ENCODE peak calls at places on chromosome 20, in four cellular contexts. D, I, Y and J are unnamed samples.
A peak's percentile ranks its signal among the peaks of the same experiment; 100 is the strongest.

GRCh38 chr20:3162080-3162611 is 2.5 kb upstream of the FASTKD5 start:
- DNase-seq in Y (no peak), D (no peak), I (no peak), J (no peak)

GRCh38 chr20:51678041-51678697 is 90.0 kb downstream of the ATP9A start:
- DNase-seq in I (no peak), D (no peak), Y (no peak), J (no peak)

GRCh38 chr20:22770240-22770800 is 185.9 kb upstream of the FOXA2 start:
- DNase-seq in D (no peak), Y (no peak), I (no peak), J (no peak)

GRCh38 chr20:3781153-3781910 is at the start of gene SPEF1:
- DNase-seq in Y (peak; percentile 90), I (peak; percentile 90), D (peak; percentile 93), J (no peak)

GRCh38 chr20:59640267-59640666 is 35.9 kb downstream of the PHACTR3 start:
- DNase-seq in D (no peak), I (no peak), Y (no peak), J (no peak)

GRCh38 chr20:40325006-40325563 is 364.0 kb downstream of the MAFB start:
- DNase-seq in D (no peak), I (no peak), Y (no peak), J (no peak)

GRCh38 chr20:45538209-45538798 is 978 bp downstream of the WFDC6 start:
- DNase-seq in I (no peak), Y (no peak), D (no peak), J (no peak)

GRCh38 chr20:48294196-48294595 is 508.9 kb upstream of the SULF2 start:
- DNase-seq in Y (peak; percentile 38), I (no peak), D (no peak), J (no peak)

GRCh38 chr20:15196580-15197255 is 859.3 kb upstream of the FLRT3 start:
- DNase-seq in I (no peak), Y (no peak), D (no peak), J (no peak)

GRCh38 chr20:23116301-23117089 is 30.4 kb upstream of the CD93 start:
- DNase-seq in I (no peak), D (peak; percentile 57), Y (no peak), J (no peak)

GRCh38 chr20:2865630-2866029 is 7.7 kb upstream of the PTPRA start:
- DNase-seq in I (no peak), Y (no peak), D (no peak), J (peak; percentile 57)

GRCh38 chr20:22999756-23000155 is 35.4 kb upstream of the SSTR4 start:
- DNase-seq in D (no peak), I (no peak), Y (peak; percentile 20), J (no peak)

GRCh38 chr20:36273414-36274247 is 32.5 kb upstream of the DLGAP4 start:
- DNase-seq in Y (peak; percentile 6), D (no peak), I (no peak), J (no peak)

GRCh38 chr20:25160457-25160856 is 35.1 kb upstream of the ENTPD6 start:
- DNase-seq in I (no peak), D (no peak), Y (no peak), J (no peak)

GRCh38 chr20:6768228-6769185 is 1.0 kb downstream of the BMP2 start:
- DNase-seq in D (peak; percentile 37), I (no peak), Y (peak; percentile 16), J (peak; percentile 16)

GRCh38 chr20:41392871-41393704 is 26.5 kb upstream of the EMILIN3 start:
- DNase-seq in I (peak; percentile 83), D (no peak), Y (no peak), J (no peak)

GRCh38 chr20:36394340-36394965 is 88.3 kb downstream of the DLGAP4 start:
- DNase-seq in D (no peak), Y (no peak), I (no peak), J (no peak)

GRCh38 chr20:22623211-22623610 is 38.8 kb upstream of the FOXA2 start:
- DNase-seq in D (no peak), Y (no peak), I (no peak), J (no peak)

DNA sequence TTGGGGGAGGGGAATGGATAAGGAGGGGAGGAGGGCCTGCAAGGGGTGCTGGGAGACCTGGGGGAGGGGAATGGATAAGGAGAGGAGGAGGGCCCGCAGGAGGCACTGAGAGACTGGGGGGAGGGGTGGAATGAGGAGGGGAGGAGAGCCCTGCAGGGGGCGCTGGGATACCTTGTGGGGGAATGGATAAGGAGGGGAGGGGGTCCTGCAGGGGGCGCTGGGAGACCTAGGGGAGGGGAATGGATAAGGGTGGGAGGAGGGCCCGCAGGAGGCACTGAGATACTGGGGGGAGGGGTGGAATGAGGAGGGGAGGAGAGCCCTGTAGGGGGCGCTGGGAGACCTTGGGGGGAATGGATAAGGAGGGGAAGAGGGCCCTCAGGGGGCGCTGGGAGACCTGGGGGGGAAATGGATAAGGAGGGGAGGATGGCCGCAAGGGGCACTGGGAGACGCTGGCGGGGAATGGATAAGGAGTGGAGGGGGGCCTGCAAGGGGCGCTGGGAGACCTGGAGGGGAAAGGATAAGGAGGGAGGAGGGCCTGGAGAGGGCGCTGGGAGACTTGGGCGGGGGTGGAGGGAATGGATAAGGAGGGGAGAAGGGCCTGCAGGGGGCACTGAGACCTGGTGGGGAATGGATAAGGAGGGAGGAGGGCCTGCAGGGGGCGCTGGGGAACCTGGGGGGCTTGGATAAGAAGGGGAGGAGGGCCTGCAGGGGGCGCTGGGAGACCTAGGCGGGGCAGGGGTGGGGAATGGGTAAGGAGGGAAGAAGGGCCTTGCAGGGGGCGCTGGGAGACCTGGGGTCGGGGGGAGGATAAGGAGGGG is 1.3 kb upstream of the CTCFL start:
- DNase-seq in D (no peak), I (no peak), Y (no peak), J (no peak)
- TF ChIP-seq CTCF in D (no peak), I (no peak), Y (peak; percentile 34), J (no peak)

GRCh38 chr20:58381627-58382026 is 7.4 kb upstream of the VAPB start:
- DNase-seq in D (no peak), I (no peak), Y (no peak), J (no peak)

GRCh38 chr20:58377017-58377416 is 12.0 kb upstream of the VAPB start:
- DNase-seq in I (no peak), Y (no peak), D (no peak), J (no peak)

GRCh38 chr20:58378056-58378455 is 11.0 kb upstream of the VAPB start:
- DNase-seq in D (no peak), I (no peak), Y (no peak), J (no peak)

GRCh38 chr20:58375796-58376195 is 13.2 kb upstream of the VAPB start:
- DNase-seq in Y (no peak), D (no peak), I (no peak), J (no peak)

GRCh38 chr20:58378704-58379103 is 10.3 kb upstream of the VAPB start:
- DNase-seq in I (no peak), D (no peak), Y (no peak), J (no peak)
- TF ChIP-seq CTCF in I (no peak), D (no peak), Y (peak; percentile 42), J (no peak)

DNA sequence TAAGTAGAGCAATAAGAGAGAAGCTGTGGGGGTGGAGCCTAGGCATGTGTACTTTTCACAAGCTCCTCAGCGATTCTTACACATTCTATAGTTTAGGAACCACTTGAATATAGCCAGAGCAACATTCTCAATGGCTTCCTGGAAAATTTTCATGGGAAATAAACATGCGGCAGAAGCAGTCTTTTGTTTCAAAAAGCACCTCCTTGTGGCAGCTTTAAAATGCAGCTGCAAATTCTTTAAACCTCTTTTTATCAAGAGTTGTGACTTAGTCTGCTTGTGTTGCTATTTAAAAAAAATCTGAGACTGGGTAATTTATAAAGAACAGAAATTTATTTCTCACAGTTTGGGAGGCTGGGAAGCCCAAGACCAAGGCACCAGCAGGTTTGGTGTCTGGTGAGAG is 23.8 kb downstream of the NKX2-2 start:
- DNase-seq in Y (peak; percentile 6), D (no peak), I (no peak), J (no peak)
- TF ChIP-seq CTCF in Y (peak; percentile 47), D (peak; percentile 42), I (no peak), J (no peak)

GRCh38 chr20:1822564-1823420 is 72.4 kb upstream of the SIRPA start:
- DNase-seq in Y (peak; percentile 67), I (no peak), D (no peak), J (no peak)
- TF ChIP-seq CTCF in Y (peak; percentile 43), I (no peak), D (no peak), J (no peak)

DNA sequence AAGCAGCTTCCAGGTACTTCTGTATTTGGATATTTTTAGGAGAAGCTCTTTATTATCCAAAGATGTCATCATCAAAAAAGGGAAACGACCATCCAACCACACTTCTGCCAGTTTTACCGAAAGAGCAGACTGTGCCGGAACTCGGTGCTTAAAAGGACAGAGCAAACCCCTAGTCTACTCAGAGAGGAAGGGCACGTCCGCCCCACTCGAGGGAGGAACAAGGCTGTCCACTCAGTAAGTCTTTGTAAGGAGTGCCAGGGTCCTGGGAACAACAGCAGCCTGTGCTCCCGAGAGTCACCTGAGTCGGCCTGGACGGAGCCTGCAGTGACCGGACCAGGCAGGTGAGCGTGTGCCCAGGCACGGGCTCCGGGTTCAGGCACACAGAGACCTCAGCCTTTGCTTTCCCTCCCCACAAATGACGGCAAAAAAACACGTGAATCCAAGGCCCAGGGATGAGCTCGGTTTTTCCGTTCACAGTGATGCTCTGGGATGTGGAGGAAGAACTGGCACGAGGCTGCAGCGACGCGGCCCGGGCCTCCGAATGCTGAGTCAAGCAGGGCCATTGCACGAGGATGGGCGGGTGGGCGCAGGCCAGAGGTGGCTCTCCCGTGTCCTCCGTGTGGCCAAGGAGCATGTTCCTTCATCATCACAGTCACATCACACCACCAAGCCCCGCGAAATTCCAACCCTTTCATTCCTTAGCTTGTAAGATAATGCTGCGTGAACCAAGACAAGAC is 17.4 kb upstream of the SLCO4A1 start:
- DNase-seq in Y (no peak), I (no peak), D (no peak), J (no peak)
- TF ChIP-seq CTCF in Y (no peak), I (no peak), D (no peak), J (no peak)

GRCh38 chr20:33493076-33493766 is 3.3 kb downstream of the CBFA2T2 start:
- DNase-seq in D (no peak), I (no peak), Y (no peak), J (no peak)

GRCh38 chr20:33489495-33490022 is 337 bp upstream of the CBFA2T2 start:
- DNase-seq in Y (peak; percentile 95), D (peak; percentile 100), I (peak; percentile 99), J (peak; percentile 99)

GRCh38 chr20:33490934-33491656 is 1.2 kb downstream of the CBFA2T2 start:
- DNase-seq in D (no peak), I (no peak), Y (no peak), J (no peak)

GRCh38 chr20:33488201-33488600 is 1.7 kb upstream of the CBFA2T2 start:
- DNase-seq in D (no peak), I (no peak), Y (no peak), J (no peak)

GRCh38 chr20:33490023-33490933 is at the start of gene CBFA2T2:
- DNase-seq in I (peak; percentile 62), Y (peak; percentile 37), D (no peak), J (no peak)
- TF ChIP-seq CTCF in I (no peak), Y (no peak), D (no peak), J (no peak)

GRCh38 chr20:32017711-32018251 is 7.5 kb downstream of the CCM2L start:
- DNase-seq in D (peak; percentile 93), Y (no peak), I (no peak), J (no peak)
- TF ChIP-seq CTCF in D (peak; percentile 44), Y (no peak), I (no peak), J (no peak)

GRCh38 chr20:53750827-53751393 is 157.3 kb upstream of the ZNF217 start:
- DNase-seq in Y (peak; percentile 58), I (peak; percentile 57), D (peak; percentile 75), J (peak; percentile 40)
- TF ChIP-seq CTCF in Y (no peak), I (no peak), D (no peak), J (no peak)